ENCODE peak calls at places on chromosome 1, in four cellular contexts. I is stomach; P is left ventricle myocardium superior; Z is activated effector memory CD4-positive, alpha-beta T cell treated with anti-CD3 and anti-CD28 coated beads, Interleukin-2, amount 50 U/mL, for 16 hours. F is an unnamed sample.

GRCh38 chr1:11058595-11059165 is 1.1 kb downstream of the SRM start:
- DNase-seq in I (peak; percentile 40), P (no peak), Z (no peak), F (no peak)

GRCh38 chr1:91325456-91325855 is 79.2 kb downstream of the HFM1 start:
- DNase-seq in I (no peak), P (no peak), Z (no peak), F (no peak)

GRCh38 chr1:160777486-160778089 is 18.4 kb upstream of the LY9 start:
- DNase-seq in I (peak; percentile 68), P (no peak), Z (peak; percentile 76), F (peak; percentile 77)

GRCh38 chr1:67261646-67262045 is 46.0 kb upstream of the IL12RB2 start:
- DNase-seq in I (no peak), P (no peak), Z (peak; percentile 66), F (no peak)

GRCh38 chr1:50605186-50605875 is 182.1 kb upstream of the DMRTA2 start:
- DNase-seq in I (no peak), P (no peak), Z (no peak), F (no peak)

GRCh38 chr1:212701910-212702309 is 2.3 kb upstream of the BATF3 start:
- DNase-seq in I (no peak), P (no peak), Z (no peak), F (no peak)

GRCh38 chr1:189275786-189276185 is 1201.9 kb downstream of the BRINP3 start:
- DNase-seq in I (no peak), P (no peak), Z (no peak), F (no peak)

GRCh38 chr1:151831605-151832004 is at the start of gene RORC:
- DNase-seq in I (peak; percentile 88), P (peak; percentile 75), Z (no peak), F (peak; percentile 87)

GRCh38 chr1:19969898-19970660 is 9.3 kb downstream of the PLA2G2A start:
- DNase-seq in I (no peak), P (peak; percentile 46), Z (no peak), F (no peak)

GRCh38 chr1:2381741-2382620 is 9.4 kb downstream of the MORN1 start:
- DNase-seq in I (peak; percentile 83), P (peak; percentile 91), Z (peak; percentile 91), F (peak; percentile 87)

GRCh38 chr1:156692958-156693857 is 12.2 kb downstream of the CRABP2 start:
- DNase-seq in I (peak; percentile 56), P (no peak), Z (no peak), F (no peak)

GRCh38 chr1:66048011-66048410 is 255.3 kb downstream of the PDE4B start:
- DNase-seq in I (no peak), P (no peak), Z (no peak), F (no peak)

GRCh38 chr1:152479792-152480595 is 30.6 kb upstream of the LCE5A start:
- DNase-seq in I (peak; percentile 54), P (peak; percentile 50), Z (peak; percentile 86), F (peak; percentile 72)

GRCh38 chr1:103063911-103064310 is 44.4 kb downstream of the COL11A1 start:
- DNase-seq in I (no peak), P (no peak), Z (no peak), F (no peak)

GRCh38 chr1:205748398-205749093 is 1.4 kb downstream of the NUCKS1 start:
- DNase-seq in I (no peak), P (no peak), Z (peak; percentile 66), F (no peak)

GRCh38 chr1:107789817-107790609 is 175.0 kb downstream of the VAV3 start:
- DNase-seq in I (no peak), P (no peak), Z (no peak), F (no peak)

GRCh38 chr1:47680815-47681475 is 243.1 kb downstream of the FOXD2 start:
- DNase-seq in I (peak; percentile 8), P (no peak), Z (peak; percentile 41), F (no peak)

GRCh38 chr1:119948342-119949214 is 52.3 kb upstream of the ADAM30 start:
- DNase-seq in I (peak; percentile 83), P (peak; percentile 90), Z (peak; percentile 87), F (peak; percentile 81)

GRCh38 chr1:14320518-14320917 is 278.0 kb upstream of the KAZN start:
- DNase-seq in I (no peak), P (no peak), Z (no peak), F (no peak)

GRCh38 chr1:90850181-90850924 is 133.3 kb upstream of the BARHL2 start:
- DNase-seq in I (no peak), P (no peak), Z (no peak), F (no peak)

GRCh38 chr1:95086949-95087533 is 14.3 kb upstream of the ALG14 start:
- DNase-seq in I (no peak), P (no peak), Z (no peak), F (no peak)

GRCh38 chr1:224170748-224171478 is 12.1 kb upstream of the DEGS1 start:
- DNase-seq in I (peak; percentile 40), P (no peak), Z (peak; percentile 72), F (no peak)